ENCODE peak calls at places on chromosomes 12 and 14, in ten cellular contexts. One of them, this sample, is unnamed.

GRCh38 chr14:21723431-21724045 is 49.9 kb upstream of the OR4E1 start:
- DNase-seq in fibroblast of pulmonary artery: peak; percentile 24
- DNase-seq in brain microvascular endothelial cell: no peak
- DNase-seq in omental fat pad: no peak
- DNase-seq in natural killer cell: no peak
- DNase-seq in tibial nerve: no peak
- DNase-seq in AG09319: no peak
- DNase-seq in astrocyte: no peak
- DNase-seq in AG04450: no peak
- DNase-seq in OCI-LY7: peak; percentile 50
- DNase-seq in this sample: no peak

GRCh38 chr14:105281354-105282097 is 19.3 kb downstream of the BRF1 start:
- DNase-seq in tibial nerve: no peak
- DNase-seq in fibroblast of pulmonary artery: peak; percentile 74
- DNase-seq in brain microvascular endothelial cell: peak; percentile 40
- DNase-seq in AG04450: peak; percentile 48
- DNase-seq in AG09319: no peak
- DNase-seq in natural killer cell: no peak
- DNase-seq in astrocyte: peak; percentile 56
- DNase-seq in omental fat pad: no peak
- DNase-seq in OCI-LY7: peak; percentile 71
- DNase-seq in this sample: peak; percentile 53

GRCh38 chr14:31205681-31206535 is 1.7 kb downstream of the HECTD1 start:
- DNase-seq in omental fat pad: no peak
- DNase-seq in astrocyte: peak; percentile 75
- DNase-seq in AG09319: peak; percentile 49
- DNase-seq in AG04450: peak; percentile 58
- DNase-seq in fibroblast of pulmonary artery: peak; percentile 72
- DNase-seq in OCI-LY7: peak; percentile 46
- DNase-seq in tibial nerve: no peak
- DNase-seq in natural killer cell: no peak
- DNase-seq in brain microvascular endothelial cell: peak; percentile 45
- DNase-seq in this sample: peak; percentile 7

GRCh38 chr12:107736914-107737313 is 24.0 kb downstream of the PRDM4 start:
- DNase-seq in AG04450: no peak
- DNase-seq in natural killer cell: no peak
- DNase-seq in brain microvascular endothelial cell: no peak
- DNase-seq in tibial nerve: no peak
- DNase-seq in omental fat pad: no peak
- DNase-seq in astrocyte: no peak
- DNase-seq in AG09319: no peak
- DNase-seq in OCI-LY7: peak; percentile 86
- DNase-seq in fibroblast of pulmonary artery: no peak
- DNase-seq in this sample: no peak

GRCh38 chr12:109732321-109733305 is 19.0 kb downstream of the FAM222A start:
- DNase-seq in tibial nerve: peak; percentile 12
- DNase-seq in natural killer cell: no peak
- DNase-seq in OCI-LY7: no peak
- DNase-seq in omental fat pad: no peak
- DNase-seq in astrocyte: no peak
- DNase-seq in AG09319: no peak
- DNase-seq in AG04450: no peak
- DNase-seq in brain microvascular endothelial cell: no peak
- DNase-seq in fibroblast of pulmonary artery: no peak
- DNase-seq in this sample: no peak

GRCh38 chr14:77111021-77111420 is 13.0 kb downstream of the CIPC start:
- DNase-seq in astrocyte: peak; percentile 20
- DNase-seq in AG09319: no peak
- DNase-seq in OCI-LY7: no peak
- DNase-seq in fibroblast of pulmonary artery: peak; percentile 46
- DNase-seq in omental fat pad: no peak
- DNase-seq in AG04450: no peak
- DNase-seq in brain microvascular endothelial cell: no peak
- DNase-seq in tibial nerve: no peak
- DNase-seq in natural killer cell: no peak
- DNase-seq in this sample: no peak

GRCh38 chr12:88325076-88325827 is 183.1 kb downstream of the TMTC3 start:
- DNase-seq in OCI-LY7: no peak
- DNase-seq in omental fat pad: no peak
- DNase-seq in AG09319: peak; percentile 93
- DNase-seq in astrocyte: peak; percentile 97
- DNase-seq in AG04450: peak; percentile 83
- DNase-seq in brain microvascular endothelial cell: peak; percentile 88
- DNase-seq in fibroblast of pulmonary artery: peak; percentile 85
- DNase-seq in tibial nerve: no peak
- DNase-seq in natural killer cell: no peak
- DNase-seq in this sample: peak; percentile 88

GRCh38 chr12:121893901-121894540 is 5.4 kb downstream of the PSMD9 start:
- DNase-seq in brain microvascular endothelial cell: peak; percentile 53
- DNase-seq in AG09319: no peak
- DNase-seq in tibial nerve: no peak
- DNase-seq in AG04450: peak; percentile 50
- DNase-seq in astrocyte: peak; percentile 58
- DNase-seq in fibroblast of pulmonary artery: peak; percentile 74
- DNase-seq in OCI-LY7: peak; percentile 70
- DNase-seq in natural killer cell: no peak
- DNase-seq in omental fat pad: no peak
- DNase-seq in this sample: no peak

GRCh38 chr14:85317491-85318021 is 212.4 kb upstream of the FLRT2 start:
- DNase-seq in astrocyte: peak; percentile 62
- DNase-seq in fibroblast of pulmonary artery: no peak
- DNase-seq in AG04450: no peak
- DNase-seq in omental fat pad: no peak
- DNase-seq in tibial nerve: no peak
- DNase-seq in AG09319: no peak
- DNase-seq in natural killer cell: no peak
- DNase-seq in brain microvascular endothelial cell: no peak
- DNase-seq in OCI-LY7: no peak
- DNase-seq in this sample: no peak

GRCh38 chr12:112321277-112321676 is 61.0 kb downstream of the HECTD4 start:
- DNase-seq in astrocyte: no peak
- DNase-seq in fibroblast of pulmonary artery: no peak
- DNase-seq in AG04450: no peak
- DNase-seq in OCI-LY7: no peak
- DNase-seq in brain microvascular endothelial cell: no peak
- DNase-seq in AG09319: no peak
- DNase-seq in omental fat pad: no peak
- DNase-seq in tibial nerve: no peak
- DNase-seq in natural killer cell: no peak
- DNase-seq in this sample: no peak

GRCh38 chr12:119989619-119990381 is 764 bp downstream of the BICDL1 start:
- DNase-seq in OCI-LY7: peak; percentile 75
- DNase-seq in omental fat pad: peak; percentile 75
- DNase-seq in AG09319: peak; percentile 20
- DNase-seq in tibial nerve: peak; percentile 60
- DNase-seq in astrocyte: peak; percentile 52
- DNase-seq in natural killer cell: peak; percentile 81
- DNase-seq in fibroblast of pulmonary artery: peak; percentile 71
- DNase-seq in brain microvascular endothelial cell: peak; percentile 58
- DNase-seq in AG04450: peak; percentile 8
- DNase-seq in this sample: no peak

DNA sequence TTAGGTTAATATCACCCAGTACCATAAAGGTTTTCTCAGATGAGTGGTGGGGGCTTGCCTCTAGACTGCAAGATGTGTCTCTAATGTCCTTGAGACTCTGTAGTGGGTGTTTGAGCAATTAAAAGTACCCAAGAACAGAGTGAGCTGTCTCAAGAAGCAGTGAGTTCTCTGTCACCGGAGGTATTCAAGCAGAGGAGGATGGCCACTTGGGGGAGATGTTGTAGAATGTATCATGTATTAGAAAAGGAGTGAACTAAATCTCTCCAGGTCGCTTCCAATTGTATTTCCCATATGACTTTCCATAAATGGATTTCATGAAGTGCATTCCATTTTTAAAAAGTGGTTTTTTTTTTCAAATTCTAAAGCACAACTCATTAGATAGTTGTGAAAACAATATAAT is 35.0 kb downstream of the SLC17A8 start:
- DNase-seq in AG09319: no peak
- DNase-seq in brain microvascular endothelial cell: no peak
- DNase-seq in astrocyte: no peak
- DNase-seq in omental fat pad: no peak
- DNase-seq in AG04450: no peak
- DNase-seq in natural killer cell: no peak
- DNase-seq in OCI-LY7: no peak
- DNase-seq in fibroblast of pulmonary artery: no peak
- DNase-seq in tibial nerve: no peak
- DNase-seq in this sample: no peak
- TF ChIP-seq CTCF in AG09319: no peak
- TF ChIP-seq CTCF in brain microvascular endothelial cell: peak; percentile 13
- TF ChIP-seq CTCF in astrocyte: no peak
- TF ChIP-seq CTCF in omental fat pad: no peak
- TF ChIP-seq CTCF in AG04450: no peak
- TF ChIP-seq CTCF in natural killer cell: no peak
- TF ChIP-seq CTCF in OCI-LY7: peak; percentile 23
- TF ChIP-seq CTCF in fibroblast of pulmonary artery: peak; percentile 7
- TF ChIP-seq CTCF in tibial nerve: peak; percentile 14
- TF ChIP-seq CTCF in this sample: no peak

DNA sequence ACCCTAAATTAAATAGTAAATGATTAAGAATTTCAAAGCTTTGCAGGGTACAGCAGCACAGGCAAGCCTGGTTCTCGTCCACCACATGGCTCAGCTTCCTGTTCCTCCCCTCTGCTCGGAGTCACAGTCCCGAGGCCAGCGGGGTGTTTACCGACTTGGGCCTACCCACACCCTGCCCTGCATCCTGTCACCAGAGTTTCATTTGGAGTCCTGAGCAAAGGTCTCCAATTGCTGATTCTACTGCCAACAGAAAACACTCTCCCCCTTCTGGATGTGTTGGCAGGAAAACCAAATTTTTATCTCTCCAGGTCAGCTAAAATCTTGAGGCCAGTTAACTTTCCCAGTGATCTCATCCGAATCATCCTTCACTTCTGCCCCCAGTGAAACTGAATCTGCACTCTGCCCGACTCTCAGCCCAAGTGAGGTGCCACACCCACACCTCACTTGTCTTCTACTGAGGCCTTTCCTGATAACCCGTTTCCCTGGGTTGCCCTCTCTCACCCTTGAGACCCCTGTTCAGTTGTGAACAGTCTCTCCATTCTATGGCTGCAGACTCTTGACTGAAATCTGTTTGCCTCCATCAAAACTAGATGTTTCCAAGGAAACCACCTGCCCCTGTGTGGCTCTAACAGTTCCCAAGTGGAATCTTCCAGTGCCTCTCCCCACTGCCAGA is 71.2 kb downstream of the VCPKMT start:
- DNase-seq in natural killer cell: peak; percentile 65
- DNase-seq in fibroblast of pulmonary artery: peak; percentile 82
- DNase-seq in OCI-LY7: peak; percentile 77
- DNase-seq in astrocyte: peak; percentile 81
- DNase-seq in brain microvascular endothelial cell: peak; percentile 50
- DNase-seq in AG09319: peak; percentile 75
- DNase-seq in omental fat pad: peak; percentile 62
- DNase-seq in AG04450: peak; percentile 43
- DNase-seq in tibial nerve: peak; percentile 46
- DNase-seq in this sample: no peak
- TF ChIP-seq CTCF in natural killer cell: no peak
- TF ChIP-seq CTCF in fibroblast of pulmonary artery: no peak
- TF ChIP-seq CTCF in OCI-LY7: no peak
- TF ChIP-seq CTCF in astrocyte: no peak
- TF ChIP-seq CTCF in brain microvascular endothelial cell: no peak
- TF ChIP-seq CTCF in AG09319: no peak
- TF ChIP-seq CTCF in omental fat pad: no peak
- TF ChIP-seq CTCF in AG04450: peak; percentile 9
- TF ChIP-seq CTCF in tibial nerve: no peak
- TF ChIP-seq CTCF in this sample: no peak

GRCh38 chr14:45838597-45838996 is 585.6 kb upstream of the MIS18BP1 start:
- DNase-seq in OCI-LY7: peak; percentile 0
- DNase-seq in astrocyte: no peak
- DNase-seq in brain microvascular endothelial cell: no peak
- DNase-seq in natural killer cell: no peak
- DNase-seq in omental fat pad: no peak
- DNase-seq in fibroblast of pulmonary artery: no peak
- DNase-seq in AG09319: no peak
- DNase-seq in tibial nerve: no peak
- DNase-seq in AG04450: no peak
- DNase-seq in this sample: no peak
- TF ChIP-seq CTCF in OCI-LY7: peak; percentile 50
- TF ChIP-seq CTCF in astrocyte: peak; percentile 5
- TF ChIP-seq CTCF in brain microvascular endothelial cell: no peak
- TF ChIP-seq CTCF in natural killer cell: no peak
- TF ChIP-seq CTCF in omental fat pad: no peak
- TF ChIP-seq CTCF in fibroblast of pulmonary artery: no peak
- TF ChIP-seq CTCF in AG09319: no peak
- TF ChIP-seq CTCF in tibial nerve: no peak
- TF ChIP-seq CTCF in AG04450: no peak
- TF ChIP-seq CTCF in this sample: peak; percentile 20

GRCh38 chr12:94139816-94140215 is 8.6 kb upstream of the PLXNC1 start:
- DNase-seq in OCI-LY7: no peak
- DNase-seq in natural killer cell: no peak
- DNase-seq in fibroblast of pulmonary artery: no peak
- DNase-seq in brain microvascular endothelial cell: no peak
- DNase-seq in AG09319: no peak
- DNase-seq in tibial nerve: no peak
- DNase-seq in astrocyte: no peak
- DNase-seq in AG04450: no peak
- DNase-seq in omental fat pad: no peak
- DNase-seq in this sample: no peak

GRCh38 chr12:94141004-94141764 is 7.2 kb upstream of the PLXNC1 start:
- DNase-seq in natural killer cell: no peak
- DNase-seq in AG04450: no peak
- DNase-seq in omental fat pad: no peak
- DNase-seq in fibroblast of pulmonary artery: no peak
- DNase-seq in brain microvascular endothelial cell: no peak
- DNase-seq in astrocyte: no peak
- DNase-seq in OCI-LY7: no peak
- DNase-seq in tibial nerve: no peak
- DNase-seq in AG09319: no peak
- DNase-seq in this sample: no peak

GRCh38 chr12:94141892-94142291 is 6.5 kb upstream of the PLXNC1 start:
- DNase-seq in fibroblast of pulmonary artery: no peak
- DNase-seq in astrocyte: no peak
- DNase-seq in AG04450: no peak
- DNase-seq in tibial nerve: no peak
- DNase-seq in OCI-LY7: no peak
- DNase-seq in brain microvascular endothelial cell: no peak
- DNase-seq in natural killer cell: no peak
- DNase-seq in AG09319: no peak
- DNase-seq in omental fat pad: no peak
- DNase-seq in this sample: no peak

GRCh38 chr12:94143444-94143843 is 4.9 kb upstream of the PLXNC1 start:
- DNase-seq in fibroblast of pulmonary artery: no peak
- DNase-seq in AG04450: no peak
- DNase-seq in OCI-LY7: no peak
- DNase-seq in natural killer cell: no peak
- DNase-seq in astrocyte: no peak
- DNase-seq in brain microvascular endothelial cell: no peak
- DNase-seq in tibial nerve: no peak
- DNase-seq in AG09319: no peak
- DNase-seq in omental fat pad: no peak
- DNase-seq in this sample: no peak

DNA sequence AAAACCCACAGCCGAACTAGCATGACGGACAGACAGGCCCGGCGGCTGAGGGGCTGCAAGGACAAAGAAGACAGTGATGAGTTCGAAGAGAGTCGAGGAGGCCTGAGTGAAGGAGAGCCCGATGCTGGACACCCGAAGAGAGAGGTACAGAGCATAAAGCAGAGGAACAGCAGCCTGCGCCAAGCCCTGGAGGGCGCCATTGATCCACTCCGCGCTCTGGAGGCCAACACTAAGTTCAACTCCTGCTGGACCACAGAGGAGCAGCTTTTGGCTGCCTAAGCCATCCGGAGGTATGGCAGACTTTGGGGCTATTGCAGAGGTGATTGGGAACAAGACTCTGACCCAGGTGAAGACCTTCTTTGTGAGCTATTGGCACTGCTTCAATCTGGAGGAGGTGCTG is 7.8 kb upstream of the PLXNC1 start:
- DNase-seq in brain microvascular endothelial cell: no peak
- DNase-seq in omental fat pad: no peak
- DNase-seq in fibroblast of pulmonary artery: peak; percentile 38
- DNase-seq in natural killer cell: peak; percentile 39
- DNase-seq in tibial nerve: no peak
- DNase-seq in astrocyte: no peak
- DNase-seq in AG09319: no peak
- DNase-seq in OCI-LY7: peak; percentile 59
- DNase-seq in AG04450: no peak
- DNase-seq in this sample: no peak
- TF ChIP-seq CTCF in brain microvascular endothelial cell: peak; percentile 62
- TF ChIP-seq CTCF in omental fat pad: no peak
- TF ChIP-seq CTCF in fibroblast of pulmonary artery: peak; percentile 31
- TF ChIP-seq CTCF in natural killer cell: peak; percentile 39
- TF ChIP-seq CTCF in tibial nerve: no peak
- TF ChIP-seq CTCF in astrocyte: no peak
- TF ChIP-seq CTCF in AG09319: peak; percentile 35
- TF ChIP-seq CTCF in OCI-LY7: peak; percentile 79
- TF ChIP-seq CTCF in AG04450: peak; percentile 50
- TF ChIP-seq CTCF in this sample: peak; percentile 30

This sample was measured in kidney epithelial cell.